ENCODE peak calls at places on chromosomes 11 and 22, in five cellular contexts. One of them, this sample, is unnamed.

GRCh38 chr11:118415739-118416068 is 14.3 kb downstream of the ATP5MG start:
- DNase-seq in mesenchymal stem cell: peak
- DNase-seq in neuronal stem cell: no peak
- DNase-seq in H1: peak
- DNase-seq in trophoblast cell: peak
- DNase-seq in this sample: peak

GRCh38 chr11:75100314-75100713 is 3.6 kb upstream of the OR2AT4 start:
- DNase-seq in mesenchymal stem cell: peak
- DNase-seq in neuronal stem cell: no peak
- DNase-seq in H1: no peak
- DNase-seq in trophoblast cell: peak
- DNase-seq in this sample: no peak

GRCh38 chr11:32333335-32333991 is 101.9 kb downstream of the WT1 start:
- DNase-seq in mesenchymal stem cell: peak
- DNase-seq in neuronal stem cell: peak
- DNase-seq in H1: peak
- DNase-seq in trophoblast cell: peak
- DNase-seq in this sample: peak

GRCh38 chr11:57476223-57476882 is 16.0 kb downstream of the RTN4RL2 start:
- DNase-seq in mesenchymal stem cell: no peak
- DNase-seq in neuronal stem cell: no peak
- DNase-seq in H1: peak
- DNase-seq in trophoblast cell: no peak
- DNase-seq in this sample: peak

GRCh38 chr11:111565111-111565720 is 24.7 kb downstream of the LAYN start:
- DNase-seq in mesenchymal stem cell: peak
- DNase-seq in neuronal stem cell: peak
- DNase-seq in H1: peak
- DNase-seq in trophoblast cell: peak
- DNase-seq in this sample: peak

GRCh38 chr11:117717485-117718314 is 79.3 kb downstream of the DSCAML1 start:
- DNase-seq in mesenchymal stem cell: no peak
- DNase-seq in neuronal stem cell: no peak
- DNase-seq in H1: peak
- DNase-seq in trophoblast cell: peak
- DNase-seq in this sample: peak

GRCh38 chr11:103380031-103380430 is 270.8 kb downstream of the DYNC2H1 start:
- DNase-seq in mesenchymal stem cell: peak
- DNase-seq in neuronal stem cell: no peak
- DNase-seq in H1: no peak
- DNase-seq in trophoblast cell: no peak
- DNase-seq in this sample: no peak

GRCh38 chr11:84396521-84396920 is 1110.4 kb upstream of the CCDC90B start:
- DNase-seq in mesenchymal stem cell: no peak
- DNase-seq in neuronal stem cell: no peak
- DNase-seq in H1: no peak
- DNase-seq in trophoblast cell: no peak
- DNase-seq in this sample: no peak

GRCh38 chr22:40039482-40039881 is 44.7 kb downstream of the FAM83F start:
- DNase-seq in mesenchymal stem cell: no peak
- DNase-seq in neuronal stem cell: no peak
- DNase-seq in H1: no peak
- DNase-seq in trophoblast cell: no peak
- DNase-seq in this sample: no peak

GRCh38 chr11:32435152-32435480 is 223 bp downstream of the WT1 start:
- DNase-seq in mesenchymal stem cell: no peak
- DNase-seq in neuronal stem cell: no peak
- DNase-seq in H1: peak
- DNase-seq in trophoblast cell: no peak
- DNase-seq in this sample: no peak

GRCh38 chr11:6864436-6864835 is 1.6 kb downstream of the OR10A2 start:
- DNase-seq in mesenchymal stem cell: no peak
- DNase-seq in neuronal stem cell: no peak
- DNase-seq in H1: no peak
- DNase-seq in trophoblast cell: no peak
- DNase-seq in this sample: no peak

GRCh38 chr11:111793863-111794262 is 27.7 kb upstream of the PPP2R1B start:
- DNase-seq in mesenchymal stem cell: no peak
- DNase-seq in neuronal stem cell: no peak
- DNase-seq in H1: no peak
- DNase-seq in trophoblast cell: peak
- DNase-seq in this sample: no peak

GRCh38 chr11:76279651-76280050 is 73.3 kb upstream of the WNT11 start:
- DNase-seq in mesenchymal stem cell: no peak
- DNase-seq in neuronal stem cell: no peak
- DNase-seq in H1: no peak
- DNase-seq in trophoblast cell: no peak
- DNase-seq in this sample: peak

GRCh38 chr11:17443000-17443399 is 33.6 kb downstream of the ABCC8 start:
- DNase-seq in mesenchymal stem cell: no peak
- DNase-seq in neuronal stem cell: no peak
- DNase-seq in H1: no peak
- DNase-seq in trophoblast cell: no peak
- DNase-seq in this sample: no peak

GRCh38 chr11:79418241-79418640 is 22.6 kb downstream of the TENM4 start:
- DNase-seq in mesenchymal stem cell: no peak
- DNase-seq in neuronal stem cell: no peak
- DNase-seq in H1: no peak
- DNase-seq in trophoblast cell: no peak
- DNase-seq in this sample: no peak

GRCh38 chr11:77654770-77655434 is 17.3 kb upstream of the CLNS1A start:
- DNase-seq in mesenchymal stem cell: peak
- DNase-seq in neuronal stem cell: no peak
- DNase-seq in H1: no peak
- DNase-seq in trophoblast cell: peak
- DNase-seq in this sample: no peak

GRCh38 chr22:28141614-28142013 is 222.6 kb upstream of the PITPNB start:
- DNase-seq in mesenchymal stem cell: peak
- DNase-seq in neuronal stem cell: no peak
- DNase-seq in H1: no peak
- DNase-seq in trophoblast cell: no peak
- DNase-seq in this sample: no peak

GRCh38 chr22:20444325-20444724 is 6.7 kb upstream of the SCARF2 start:
- DNase-seq in mesenchymal stem cell: no peak
- DNase-seq in neuronal stem cell: no peak
- DNase-seq in H1: no peak
- DNase-seq in trophoblast cell: no peak
- DNase-seq in this sample: no peak

GRCh38 chr11:3933165-3933628 is 77.7 kb downstream of the STIM1 start:
- DNase-seq in mesenchymal stem cell: no peak
- DNase-seq in neuronal stem cell: no peak
- DNase-seq in H1: no peak
- DNase-seq in trophoblast cell: no peak
- DNase-seq in this sample: no peak

GRCh38 chr11:69370984-69371709 is 77.2 kb downstream of the MYEOV start:
- DNase-seq in mesenchymal stem cell: no peak
- DNase-seq in neuronal stem cell: no peak
- DNase-seq in H1: no peak
- DNase-seq in trophoblast cell: no peak
- DNase-seq in this sample: peak

GRCh38 chr11:83815736-83816135 is 529.6 kb upstream of the CCDC90B start:
- DNase-seq in mesenchymal stem cell: no peak
- DNase-seq in neuronal stem cell: no peak
- DNase-seq in H1: no peak
- DNase-seq in trophoblast cell: no peak
- DNase-seq in this sample: no peak

GRCh38 chr11:73159297-73159696 is 17.2 kb upstream of the FCHSD2 start:
- DNase-seq in mesenchymal stem cell: no peak
- DNase-seq in neuronal stem cell: no peak
- DNase-seq in H1: no peak
- DNase-seq in trophoblast cell: no peak
- DNase-seq in this sample: no peak

GRCh38 chr11:119479685-119480275 is 56.8 kb upstream of the THY1 start:
- DNase-seq in mesenchymal stem cell: peak
- DNase-seq in neuronal stem cell: no peak
- DNase-seq in H1: peak
- DNase-seq in trophoblast cell: peak
- DNase-seq in this sample: peak

GRCh38 chr11:2248762-2249161 is 21.6 kb downstream of the ASCL2 start:
- DNase-seq in mesenchymal stem cell: no peak
- DNase-seq in neuronal stem cell: no peak
- DNase-seq in H1: no peak
- DNase-seq in trophoblast cell: no peak
- DNase-seq in this sample: no peak

GRCh38 chr11:19756675-19757475 is 44.2 kb downstream of the NAV2 start:
- DNase-seq in mesenchymal stem cell: no peak
- DNase-seq in neuronal stem cell: no peak
- DNase-seq in H1: no peak
- DNase-seq in trophoblast cell: peak
- DNase-seq in this sample: no peak

GRCh38 chr11:11620251-11620965 is 1.4 kb downstream of the GALNT18 start:
- DNase-seq in mesenchymal stem cell: peak
- DNase-seq in neuronal stem cell: peak
- DNase-seq in H1: peak
- DNase-seq in trophoblast cell: peak
- DNase-seq in this sample: peak

GRCh38 chr11:128956401-128957203 is 13.9 kb upstream of the TP53AIP1 start:
- DNase-seq in mesenchymal stem cell: peak
- DNase-seq in neuronal stem cell: peak
- DNase-seq in H1: no peak
- DNase-seq in trophoblast cell: peak
- DNase-seq in this sample: no peak

GRCh38 chr11:130523609-130524008 is 75.2 kb downstream of the ADAMTS15 start:
- DNase-seq in mesenchymal stem cell: peak
- DNase-seq in neuronal stem cell: no peak
- DNase-seq in H1: no peak
- DNase-seq in trophoblast cell: peak
- DNase-seq in this sample: peak

GRCh38 chr22:29994027-29994715 is 86.1 kb upstream of the HORMAD2 start:
- DNase-seq in mesenchymal stem cell: peak
- DNase-seq in neuronal stem cell: no peak
- DNase-seq in H1: no peak
- DNase-seq in trophoblast cell: no peak
- DNase-seq in this sample: no peak

GRCh38 chr11:76644591-76644990 is 26.0 kb downstream of the LRRC32 start:
- DNase-seq in mesenchymal stem cell: no peak
- DNase-seq in neuronal stem cell: no peak
- DNase-seq in H1: no peak
- DNase-seq in trophoblast cell: peak
- DNase-seq in this sample: no peak

GRCh38 chr11:2716376-2717095 is 16.7 kb upstream of the KCNQ1OT1 start:
- DNase-seq in mesenchymal stem cell: no peak
- DNase-seq in neuronal stem cell: no peak
- DNase-seq in H1: no peak
- DNase-seq in trophoblast cell: no peak
- DNase-seq in this sample: no peak

GRCh38 chr11:72781313-72782080 is 12.3 kb downstream of the STARD10 start:
- DNase-seq in mesenchymal stem cell: peak
- DNase-seq in neuronal stem cell: no peak
- DNase-seq in H1: peak
- DNase-seq in trophoblast cell: peak
- DNase-seq in this sample: peak

GRCh38 chr11:88520391-88520790 is 182.9 kb upstream of the CTSC start:
- DNase-seq in mesenchymal stem cell: peak
- DNase-seq in neuronal stem cell: no peak
- DNase-seq in H1: no peak
- DNase-seq in trophoblast cell: no peak
- DNase-seq in this sample: no peak

GRCh38 chr22:43092085-43092484 is 2.9 kb upstream of the TTLL1 start:
- DNase-seq in mesenchymal stem cell: no peak
- DNase-seq in neuronal stem cell: no peak
- DNase-seq in H1: no peak
- DNase-seq in trophoblast cell: no peak
- DNase-seq in this sample: no peak
- H2BK12ac ChIP-seq in mesenchymal stem cell: no peak
- H2BK12ac ChIP-seq in neuronal stem cell: no peak
- H2BK12ac ChIP-seq in H1: no peak
- H2BK12ac ChIP-seq in trophoblast cell: no peak
- H2BK12ac ChIP-seq in this sample: no peak

DNA sequence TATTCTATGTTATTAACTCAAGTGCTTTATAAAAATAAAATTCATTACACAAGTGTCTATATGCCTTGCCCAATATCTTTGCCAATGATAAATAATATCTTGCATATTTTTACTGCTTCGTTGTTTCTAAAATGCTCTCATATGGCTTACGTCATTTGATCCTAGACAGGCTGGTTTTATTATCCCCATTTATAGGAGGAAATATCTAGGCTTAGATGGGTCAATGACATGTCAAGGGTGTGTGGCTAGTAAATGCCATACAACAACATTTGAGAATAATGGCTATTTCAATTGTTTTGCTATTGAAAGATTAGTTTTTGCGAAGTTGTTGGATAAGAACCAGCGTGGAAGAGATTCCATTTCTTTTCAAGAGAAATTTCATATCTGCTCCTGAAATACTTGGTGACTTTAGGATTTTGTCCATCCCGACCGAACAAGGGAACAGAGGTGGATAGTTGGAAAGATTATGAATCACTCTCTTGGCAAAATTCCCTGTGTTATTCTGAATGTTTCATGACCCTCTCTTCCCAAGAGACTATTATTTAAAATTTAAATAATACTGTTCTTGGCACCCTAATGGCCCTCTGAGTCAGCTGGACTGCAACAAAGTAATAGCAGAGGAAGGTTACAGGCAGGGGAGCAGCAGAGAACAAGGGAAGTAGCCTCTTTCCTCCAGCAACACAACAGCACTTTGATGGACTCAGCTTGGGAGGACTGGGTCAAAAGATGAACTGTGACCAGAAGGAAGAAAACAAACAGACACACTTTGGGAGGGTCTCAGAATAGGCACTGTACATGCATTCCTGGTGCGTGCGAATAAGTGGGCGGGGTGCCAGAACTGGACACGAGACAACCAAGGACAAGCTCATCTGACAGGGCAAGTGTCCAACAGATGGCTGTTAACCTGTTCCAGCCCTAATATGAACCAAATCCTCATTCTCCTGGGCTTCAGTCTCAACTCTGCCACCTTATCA is 94.5 kb downstream of the ME3 start:
- DNase-seq in mesenchymal stem cell: peak
- DNase-seq in neuronal stem cell: no peak
- DNase-seq in H1: no peak
- DNase-seq in trophoblast cell: no peak
- DNase-seq in this sample: no peak
- H3K23ac ChIP-seq in mesenchymal stem cell: no peak
- H3K23ac ChIP-seq in neuronal stem cell: no peak
- H3K23ac ChIP-seq in H1: no peak
- H3K23ac ChIP-seq in trophoblast cell: no peak
- H3K23ac ChIP-seq in this sample: no peak

DNA sequence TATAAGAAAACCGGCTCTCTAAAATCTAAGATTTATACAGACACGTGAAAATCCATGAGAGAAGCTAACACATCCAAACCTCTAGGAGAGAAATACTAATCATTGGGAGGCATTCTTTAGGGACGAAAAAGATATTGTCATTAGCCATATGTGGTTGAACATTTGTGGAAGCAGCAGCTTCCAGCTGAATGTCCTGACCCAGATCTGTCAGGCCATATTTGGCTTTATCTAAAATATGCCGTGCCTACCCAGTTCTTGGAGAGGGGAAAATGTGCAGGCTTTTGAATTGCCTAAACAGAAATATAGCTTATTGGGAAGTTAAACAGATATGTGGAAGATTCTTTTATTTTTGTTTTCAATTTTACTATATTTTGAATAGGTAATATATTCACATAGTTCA is 6.4 kb downstream of the CCDC89 start:
- DNase-seq in mesenchymal stem cell: no peak
- DNase-seq in neuronal stem cell: no peak
- DNase-seq in H1: no peak
- DNase-seq in trophoblast cell: no peak
- DNase-seq in this sample: no peak
- H2BK12ac ChIP-seq in mesenchymal stem cell: no peak
- H2BK12ac ChIP-seq in neuronal stem cell: no peak
- H2BK12ac ChIP-seq in H1: no peak
- H2BK12ac ChIP-seq in trophoblast cell: no peak
- H2BK12ac ChIP-seq in this sample: no peak

GRCh38 chr11:132056689-132057088 is 686.3 kb downstream of the NTM start:
- DNase-seq in mesenchymal stem cell: peak
- DNase-seq in neuronal stem cell: no peak
- DNase-seq in H1: no peak
- DNase-seq in trophoblast cell: peak
- DNase-seq in this sample: no peak
- H3K23ac ChIP-seq in mesenchymal stem cell: no peak
- H3K23ac ChIP-seq in neuronal stem cell: no peak
- H3K23ac ChIP-seq in H1: no peak
- H3K23ac ChIP-seq in trophoblast cell: no peak
- H3K23ac ChIP-seq in this sample: no peak